ENCODE peak calls at places on chromosomes 6 and 20, in nine cellular contexts. S is activated CD4-positive, alpha-beta T cell treated with anti-CD3 and anti-CD28 coated beads, Interleukin-2, amount 10 ng/mL, durations not matched to agents 7 days and 5 days; B is NCI-H1436; A is stimulated activated CD4-positive, alpha-beta T cell treated with anti-CD3 and anti-CD28 coated beads, Interleukin-4, amount 100 ng/mL, for 4 hours; U is HCT116; Z is NCI-H1105; T is Peyer's patch; L is GM12865; V is NCI-H460. H is an unnamed sample.

GRCh38 chr6:9002833-9003232 is 567.5 kb upstream of the SLC35B3 start:
- DNase-seq in L (no peak), S (no peak), V (no peak), Z (peak; percentile 80), B (no peak), T (no peak), A (no peak), U (no peak), H (no peak)

GRCh38 chr6:168035098-168035660 is 37.7 kb downstream of the KIF25 start:
- DNase-seq in Z (peak; percentile 62), T (peak; percentile 50), U (no peak), S (no peak), A (no peak), B (peak; percentile 8), L (no peak), V (peak; percentile 33), H (no peak)

GRCh38 chr20:24768226-24768625 is 180.8 kb upstream of the CST7 start:
- DNase-seq in V (no peak), T (peak; percentile 11), A (no peak), B (no peak), S (no peak), U (no peak), L (no peak), Z (no peak), H (peak; percentile 62)

GRCh38 chr6:10210052-10210451 is 204.8 kb downstream of the TFAP2A start:
- DNase-seq in T (no peak), A (no peak), V (no peak), B (no peak), L (no peak), U (no peak), S (no peak), Z (no peak), H (no peak)

GRCh38 chr6:30915591-30915946 is 1.5 kb downstream of the VARS2 start:
- DNase-seq in V (peak; percentile 66), B (peak; percentile 30), S (peak; percentile 42), U (peak; percentile 55), T (no peak), Z (peak; percentile 27), A (no peak), L (peak; percentile 65), H (no peak)

GRCh38 chr20:29313481-29313880 is 1944.0 kb upstream of the DEFB115 start:
- DNase-seq in U (no peak), A (no peak), V (no peak), S (no peak), B (no peak), T (no peak), L (no peak), Z (no peak), H (no peak)

GRCh38 chr6:78615430-78615904 is 251.9 kb upstream of the IRAK1BP1 start:
- DNase-seq in L (peak; percentile 63), B (no peak), V (no peak), A (no peak), U (no peak), T (no peak), S (no peak), Z (no peak), H (no peak)

GRCh38 chr20:5002077-5002413 is 735 bp upstream of the SLC23A2 start:
- DNase-seq in L (no peak), V (no peak), S (no peak), A (no peak), U (no peak), T (no peak), Z (no peak), B (no peak), H (no peak)

GRCh38 chr20:8143474-8143873 is 11.4 kb downstream of the PLCB1 start:
- DNase-seq in T (no peak), L (no peak), U (no peak), B (no peak), Z (no peak), S (no peak), V (no peak), A (no peak), H (no peak)

GRCh38 chr6:118771253-118771652 is 119.9 kb upstream of the CEP85L start:
- DNase-seq in T (no peak), V (no peak), A (no peak), L (no peak), U (no peak), S (no peak), Z (no peak), B (peak; percentile 51), H (no peak)

GRCh38 chr20:62358171-62358719 is 8.9 kb downstream of the LAMA5 start:
- DNase-seq in B (no peak), V (no peak), U (no peak), T (no peak), A (no peak), L (no peak), Z (no peak), S (no peak), H (no peak)

GRCh38 chr20:43658068-43658722 is 8.7 kb upstream of the MYBL2 start:
- DNase-seq in V (no peak), U (no peak), Z (no peak), S (peak; percentile 12), A (peak; percentile 32), L (peak; percentile 29), T (peak; percentile 49), B (no peak), H (no peak)

GRCh38 chr6:63584566-63584965 is 12.3 kb downstream of the LOC128125822 start:
- DNase-seq in B (no peak), Z (no peak), L (no peak), T (no peak), U (no peak), V (no peak), S (no peak), A (no peak), H (no peak)

GRCh38 chr6:63496388-63496804 is 75.9 kb upstream of the LOC128125822 start:
- DNase-seq in S (no peak), A (no peak), V (no peak), L (no peak), U (no peak), B (no peak), T (peak; percentile 67), Z (no peak), H (no peak)

GRCh38 chr6:26552640-26553189 is 14.5 kb downstream of the HMGN4 start:
- DNase-seq in S (no peak), B (no peak), L (no peak), V (no peak), A (no peak), Z (no peak), T (no peak), U (no peak), H (no peak)

GRCh38 chr6:12039540-12040459 is 27.7 kb downstream of the HIVEP1 start:
- DNase-seq in A (no peak), T (no peak), S (no peak), V (no peak), U (no peak), B (no peak), Z (no peak), L (no peak), H (no peak)

GRCh38 chr6:26043389-26044139 is 43.7 kb upstream of the HFE start:
- DNase-seq in B (peak; percentile 95), L (peak; percentile 96), V (no peak), U (no peak), T (peak; percentile 88), S (peak; percentile 85), Z (peak; percentile 95), A (peak; percentile 59), H (no peak)

GRCh38 chr6:164749126-164749758 is 560.2 kb downstream of the C6orf118 start:
- DNase-seq in T (no peak), L (no peak), U (no peak), V (no peak), A (no peak), B (peak; percentile 2), Z (peak; percentile 51), S (no peak), H (no peak)

GRCh38 chr20:41293269-41294037 is 24.1 kb downstream of the ZHX3 start:
- DNase-seq in S (no peak), L (no peak), B (no peak), V (no peak), T (no peak), A (no peak), U (no peak), Z (no peak), H (no peak)

GRCh38 chr20:43736588-43737091 is 9.8 kb upstream of the GTSF1L start:
- DNase-seq in S (peak; percentile 27), B (no peak), U (no peak), L (peak; percentile 93), T (no peak), A (no peak), V (no peak), Z (no peak), H (no peak)

GRCh38 chr20:47008842-47009518 is 114.3 kb downstream of the EYA2 start:
- DNase-seq in A (no peak), S (no peak), Z (peak; percentile 45), B (no peak), L (no peak), U (no peak), T (no peak), V (no peak), H (no peak)

GRCh38 chr20:50478162-50479036 is 31.8 kb upstream of the PTPN1 start:
- DNase-seq in T (peak; percentile 89), U (peak; percentile 47), V (peak; percentile 64), A (peak; percentile 76), L (peak; percentile 85), B (peak; percentile 28), Z (no peak), S (peak; percentile 83), H (no peak)

GRCh38 chr6:160258346-160259142 is at the start of gene SLC22A2:
- DNase-seq in L (no peak), V (no peak), B (no peak), T (no peak), A (no peak), S (no peak), U (no peak), Z (no peak), H (no peak)

GRCh38 chr6:168240147-168240546 is 79.4 kb downstream of the DACT2 start:
- DNase-seq in V (no peak), Z (no peak), L (no peak), A (no peak), U (no peak), S (no peak), T (no peak), B (no peak), H (no peak)

GRCh38 chr20:5789827-5790226 is 39.6 kb downstream of the SHLD1 start:
- DNase-seq in S (no peak), A (no peak), B (no peak), L (no peak), T (no peak), Z (no peak), V (no peak), U (no peak), H (no peak)

GRCh38 chr20:24779166-24779565 is 169.9 kb upstream of the CST7 start:
- DNase-seq in Z (no peak), T (peak; percentile 35), B (no peak), L (no peak), V (no peak), U (no peak), S (no peak), A (no peak), H (no peak)

GRCh38 chr6:170232186-170233002 is 58.5 kb downstream of the DLL1 start:
- DNase-seq in V (no peak), S (no peak), L (no peak), B (no peak), U (no peak), Z (no peak), A (no peak), T (no peak), H (no peak)